ENCODE peak calls at places on chromosome 15, in four cellular contexts. J is trophoblast cell, D is neural progenitor cell, N is K562. Z is an unnamed sample. For H3K4me1, the result is how much of the 10 kb centered on the place peaks cover.

GRCh38 chr15:39115379-39116057 is 465.4 kb upstream of the THBS1 start:
- DNase-seq in N (no peak), D (no peak), J (peak), Z (no peak)

GRCh38 chr15:64813075-64813474 is 12.4 kb downstream of the PIF1 start:
- DNase-seq in J (no peak), N (no peak), D (no peak), Z (peak)

GRCh38 chr15:47987461-47987860 is 133.3 kb upstream of the SLC24A5 start:
- DNase-seq in N (no peak), J (no peak), D (no peak), Z (no peak)

GRCh38 chr15:90885432-90886290 is 1.4 kb downstream of the FES start:
- DNase-seq in D (peak), J (peak), N (peak), Z (peak)

GRCh38 chr15:64185331-64185911 is 22.6 kb upstream of the PPIB start:
- DNase-seq in N (no peak), D (no peak), J (peak), Z (no peak)

GRCh38 chr15:44573386-44573785 is 36.4 kb downstream of the EIF3J start:
- DNase-seq in N (no peak), J (no peak), D (no peak), Z (no peak)

GRCh38 chr15:39896837-39897236 is 23.2 kb downstream of the GPR176 start:
- DNase-seq in N (no peak), D (no peak), J (no peak), Z (no peak)

GRCh38 chr15:52255008-52255407 is 40.6 kb downstream of the MYO5C start:
- DNase-seq in J (no peak), N (no peak), D (no peak), Z (no peak)

GRCh38 chr15:49270541-49271421 is 100.7 kb downstream of the GALK2 start:
- DNase-seq in N (no peak), D (peak), J (no peak), Z (no peak)

GRCh38 chr15:73352082-73352481 is 16.7 kb downstream of the HCN4 start:
- DNase-seq in J (no peak), D (no peak), N (no peak), Z (no peak)

GRCh38 chr15:77002954-77003912 is 8.3 kb downstream of the PSTPIP1 start:
- DNase-seq in D (no peak), N (no peak), J (peak), Z (peak)

GRCh38 chr15:90859234-90860131 is 8.9 kb upstream of the FURIN start:
- DNase-seq in N (no peak), J (peak), D (no peak), Z (no peak)

GRCh38 chr15:80953001-80953952 is 36.3 kb downstream of the MESD start:
- DNase-seq in N (no peak), D (no peak), J (peak), Z (peak)

GRCh38 chr15:69304176-69304533 is 5.4 kb downstream of the PAQR5 start:
- DNase-seq in D (no peak), N (no peak), J (peak), Z (no peak)

GRCh38 chr15:68644088-68644904 is 65.5 kb downstream of the CORO2B start:
- DNase-seq in N (no peak), D (no peak), J (no peak), Z (no peak)

GRCh38 chr15:51576911-51577500 is 45.6 kb downstream of the DMXL2 start:
- DNase-seq in J (peak), N (no peak), D (no peak), Z (no peak)

GRCh38 chr15:29687939-29688884 is 134.1 kb downstream of the TJP1 start:
- DNase-seq in N (no peak), J (no peak), D (no peak), Z (no peak)

GRCh38 chr15:97177135-97177704 is 783.3 kb upstream of the ARRDC4 start:
- DNase-seq in N (no peak), D (peak), J (no peak), Z (no peak)

GRCh38 chr15:45094358-45094730 is 19.6 kb downstream of the DUOX2 start:
- DNase-seq in D (no peak), N (no peak), J (no peak), Z (no peak)

GRCh38 chr15:99440551-99441426 is 125.0 kb upstream of the MEF2A start:
- DNase-seq in J (no peak), N (no peak), D (no peak), Z (no peak)

GRCh38 chr15:32840481-32841245 is 122.9 kb downstream of the GREM1 start:
- DNase-seq in N (no peak), D (no peak), J (no peak), Z (no peak)

GRCh38 chr15:32838338-32838737 is 120.5 kb downstream of the GREM1 start:
- DNase-seq in N (no peak), J (no peak), D (no peak), Z (no peak)

GRCh38 chr15:32838820-32839219 is 121.0 kb downstream of the GREM1 start:
- DNase-seq in J (no peak), D (no peak), N (no peak), Z (no peak)

GRCh38 chr15:32834156-32834555 is 116.4 kb downstream of the GREM1 start:
- DNase-seq in N (no peak), J (no peak), D (no peak), Z (peak)

GRCh38 chr15:32837935-32838334 is 120.1 kb downstream of the GREM1 start:
- DNase-seq in N (no peak), D (no peak), J (no peak), Z (no peak)
- H3K4me1 ChIP-seq in N (under half), D (under half), J (under half), Z (under half)

DNA sequence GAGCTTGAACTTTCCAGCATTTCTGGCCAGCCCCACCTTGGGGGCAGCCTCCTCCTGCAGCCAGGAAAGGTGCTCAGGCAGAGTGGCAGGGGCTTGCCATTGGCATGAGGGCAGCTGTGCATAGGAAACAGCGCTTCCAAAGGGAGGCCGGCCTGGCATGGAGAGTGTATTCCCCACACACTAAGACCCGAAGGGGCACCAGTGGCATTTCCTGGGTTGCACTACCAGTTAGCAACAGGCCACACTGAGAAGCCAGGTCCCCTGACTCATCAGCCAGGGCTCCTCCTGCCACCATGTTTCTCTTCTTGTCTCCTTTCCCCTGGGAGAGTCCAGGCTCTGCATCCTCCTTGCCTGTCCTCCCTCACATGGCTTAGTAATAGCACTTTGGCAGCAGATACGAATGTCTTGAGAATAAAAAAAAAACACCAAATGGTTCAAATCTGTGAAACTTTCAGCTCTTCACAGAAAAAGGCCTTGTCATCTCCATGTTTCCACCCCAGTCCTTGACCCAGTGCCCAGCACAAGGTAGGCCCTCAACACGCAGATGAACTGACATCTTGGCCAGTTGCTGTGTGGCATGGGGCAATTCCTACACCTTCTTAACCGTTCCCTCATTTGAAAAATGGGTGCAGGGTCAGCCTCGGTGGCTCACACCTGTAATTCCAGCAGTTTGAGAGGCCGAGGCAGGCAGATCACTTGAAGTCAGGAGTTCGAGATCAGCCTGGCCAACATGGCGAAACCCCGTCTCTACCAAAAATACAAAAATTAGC is 180.4 kb downstream of the SMAD6 start:
- DNase-seq in N (no peak), D (no peak), J (peak), Z (no peak)
- H2AFZ ChIP-seq in N (no peak), D (no peak), J (peak), Z (no peak)

GRCh38 chr15:66565141-66565595 is 630 bp downstream of the LCTL start:
- DNase-seq in D (peak), N (no peak), J (no peak), Z (no peak)
- H3K4me3 ChIP-seq in D (peak), N (no peak), J (no peak), Z (no peak)

DNA sequence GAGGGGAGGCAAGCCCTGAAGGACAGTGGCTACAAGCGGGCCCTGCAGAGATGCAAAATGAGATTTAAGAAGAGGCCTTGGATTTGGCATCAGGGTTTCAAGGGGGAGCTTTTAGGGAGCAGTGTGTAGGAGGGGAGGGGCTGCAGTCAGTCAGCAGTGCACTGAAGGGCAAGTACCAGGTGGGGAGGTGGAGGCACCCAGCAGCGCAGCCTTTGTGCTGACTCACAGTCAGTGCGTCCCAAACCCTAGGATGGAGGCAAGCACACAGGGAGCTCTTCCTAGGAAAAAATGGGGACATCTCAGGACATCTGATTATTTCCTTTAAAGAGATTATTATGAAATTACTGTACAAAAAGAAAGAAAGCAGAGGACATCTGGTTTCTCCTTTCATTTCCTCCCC is 80.0 kb downstream of the AAGAB start:
- DNase-seq in N (no peak), D (no peak), J (no peak), Z (no peak)
- H3K4me1 ChIP-seq in N (under half), D (under half), J (under half), Z (under half)

GRCh38 chr15:85380860-85381535 is 595 bp downstream of the AKAP13 start:
- DNase-seq in N (peak), J (peak), D (peak), Z (peak)
- H2AFZ ChIP-seq in N (peak), J (peak), D (peak), Z (no peak)

GRCh38 chr15:88028024-88028423 is 228.5 kb downstream of the NTRK3 start:
- DNase-seq in J (no peak), N (no peak), D (no peak), Z (no peak)

GRCh38 chr15:88029696-88030095 is 226.8 kb downstream of the NTRK3 start:
- DNase-seq in J (no peak), D (peak), N (no peak), Z (no peak)

GRCh38 chr15:88035381-88035780 is 221.2 kb downstream of the NTRK3 start:
- DNase-seq in J (no peak), N (no peak), D (no peak), Z (no peak)

GRCh38 chr15:88032787-88033186 is 223.8 kb downstream of the NTRK3 start:
- DNase-seq in N (peak), J (no peak), D (no peak), Z (no peak)

DNA sequence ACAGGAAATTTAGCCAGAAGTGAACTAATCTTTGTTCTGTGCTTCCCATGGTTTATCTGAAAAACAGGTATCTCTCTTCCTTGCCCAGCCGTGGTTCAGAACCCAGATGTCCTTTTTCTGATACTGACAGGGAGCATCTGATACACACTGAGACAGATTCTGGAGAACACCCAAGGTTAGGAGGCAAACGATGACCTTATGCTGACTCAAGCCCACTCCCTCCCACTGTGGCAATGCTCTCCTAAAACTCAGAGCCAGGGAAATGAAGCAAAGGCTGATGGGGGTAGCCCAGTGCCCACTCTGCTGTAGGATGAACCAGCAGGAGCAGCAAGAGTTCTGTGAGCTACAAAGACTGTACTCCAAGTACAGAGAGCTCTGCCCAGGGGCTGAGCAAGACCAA is 225.1 kb downstream of the NTRK3 start:
- DNase-seq in J (no peak), N (no peak), D (no peak), Z (no peak)
- H3K4me3 ChIP-seq in J (no peak), N (no peak), D (no peak), Z (no peak)

GRCh38 chr15:26766262-26766661 is 6.6 kb downstream of the GABRB3 start:
- DNase-seq in N (no peak), J (no peak), D (no peak), Z (no peak)
- H3K4me1 ChIP-seq in N (under half), J (under half), D (under half), Z (under half)

DNA sequence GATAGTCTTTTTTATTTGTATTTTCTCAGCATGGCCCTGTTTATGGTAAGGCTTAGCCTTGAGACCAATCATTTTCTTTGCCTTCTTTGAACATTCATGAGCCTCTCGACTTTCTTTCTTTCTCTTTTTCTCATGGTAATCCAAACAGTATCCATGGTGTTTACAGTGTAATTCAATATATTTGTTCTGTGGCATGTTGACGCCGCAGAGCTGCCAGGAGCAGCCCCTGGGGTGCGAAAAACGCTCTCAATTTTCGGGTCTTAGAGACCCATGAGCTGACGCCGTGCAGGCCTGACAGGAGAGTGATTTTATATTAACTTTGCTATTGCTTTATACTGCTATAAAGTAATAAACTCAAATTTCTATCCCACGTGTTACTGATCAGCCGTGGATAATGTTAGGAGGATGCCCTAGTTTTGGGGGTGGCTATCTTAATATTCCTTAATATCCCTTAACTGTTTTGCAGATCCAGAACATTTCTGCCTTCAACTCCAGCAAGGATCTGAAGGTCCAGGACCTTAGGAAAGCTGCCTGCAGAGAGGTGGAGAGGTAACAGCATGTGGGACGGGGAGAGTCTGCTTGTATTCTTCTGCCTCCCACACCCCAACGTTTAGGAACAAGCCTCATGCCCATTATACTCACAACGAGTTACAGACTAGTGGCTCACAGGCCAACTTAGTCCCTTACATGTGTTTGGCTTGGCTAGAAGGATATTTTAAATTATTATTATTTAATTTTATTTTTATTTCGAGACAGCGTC is 29.3 kb upstream of the MYO1E start:
- DNase-seq in J (no peak), N (no peak), D (no peak), Z (no peak)
- H2AFZ ChIP-seq in J (no peak), N (no peak), D (peak), Z (no peak)